ENCODE peak calls at places on chromosomes 12 and 14, in eight cellular contexts. V is cardiac fibroblast; A is ovary; J is adrenal gland; E is fibroblast of lung; K is spleen; P is hepatocyte; U is CD8-positive, alpha-beta T cell. L is an unnamed sample.

GRCh38 chr14:51545396-51545795 is 106.3 kb upstream of the FRMD6 start:
- DNase-seq in V (no peak), A (no peak), J (no peak), E (peak; percentile 49), K (no peak), P (no peak), U (no peak), L (no peak)

GRCh38 chr12:30811966-30812365 is 57.2 kb upstream of the CAPRIN2 start:
- DNase-seq in V (no peak), A (no peak), J (no peak), E (no peak), K (no peak), P (no peak), U (no peak), L (no peak)

GRCh38 chr12:31589896-31590729 is 823 bp downstream of the DENND5B start:
- DNase-seq in V (peak; percentile 73), A (peak; percentile 71), J (peak; percentile 76), E (peak; percentile 66), K (peak; percentile 90), P (peak; percentile 83), U (no peak), L (no peak)

GRCh38 chr14:58191763-58192596 is 8.0 kb upstream of the ACTR10 start:
- DNase-seq in V (no peak), A (no peak), J (no peak), E (no peak), K (no peak), P (no peak), U (no peak), L (no peak)

GRCh38 chr12:128813883-128814282 is 9.9 kb downstream of the SLC15A4 start:
- DNase-seq in V (no peak), A (no peak), J (no peak), E (peak; percentile 23), K (no peak), P (no peak), U (no peak), L (no peak)

GRCh38 chr14:31770271-31770670 is 209.1 kb downstream of the NUBPL start:
- DNase-seq in V (peak; percentile 59), A (no peak), J (no peak), E (peak; percentile 2), K (no peak), P (no peak), U (no peak), L (no peak)

GRCh38 chr12:112116232-112117060 is 7.9 kb upstream of the NAA25 start:
- DNase-seq in V (peak; percentile 78), A (peak; percentile 55), J (peak; percentile 76), E (peak; percentile 75), K (peak; percentile 72), P (peak; percentile 86), U (no peak), L (no peak)

GRCh38 chr12:102946042-102946441 is 11.4 kb upstream of the ASCL1 start:
- DNase-seq in V (no peak), A (no peak), J (no peak), E (no peak), K (no peak), P (no peak), U (no peak), L (no peak)

GRCh38 chr14:61355892-61356325 is 34.5 kb downstream of the PRKCH start:
- DNase-seq in V (peak; percentile 92), A (peak; percentile 40), J (peak; percentile 67), E (peak; percentile 55), K (peak; percentile 67), P (peak; percentile 51), U (no peak), L (peak; percentile 8)

GRCh38 chr12:12441891-12442461 is 85.1 kb downstream of the BORCS5 start:
- DNase-seq in V (peak; percentile 46), A (no peak), J (peak; percentile 32), E (peak; percentile 70), K (no peak), P (peak; percentile 32), U (peak; percentile 74), L (no peak)

GRCh38 chr12:6549379-6550151 is 6.3 kb downstream of the IFFO1 start:
- DNase-seq in V (no peak), A (no peak), J (no peak), E (no peak), K (peak; percentile 77), P (no peak), U (no peak), L (no peak)

GRCh38 chr12:51589557-51590176 is 1.4 kb upstream of the SCN8A start:
- DNase-seq in V (no peak), A (no peak), J (no peak), E (no peak), K (no peak), P (no peak), U (no peak), L (no peak)

GRCh38 chr12:41053046-41053445 is 135.1 kb upstream of the PDZRN4 start:
- DNase-seq in V (no peak), A (no peak), J (no peak), E (no peak), K (no peak), P (no peak), U (no peak), L (no peak)

GRCh38 chr12:6828671-6829531 is 694 bp downstream of the P3H3 start:
- DNase-seq in V (peak; percentile 56), A (peak; percentile 69), J (no peak), E (peak; percentile 65), K (peak; percentile 82), P (peak; percentile 80), U (peak; percentile 71), L (no peak)

GRCh38 chr12:19189522-19189921 is 60.0 kb downstream of the PLEKHA5 start:
- DNase-seq in V (no peak), A (no peak), J (no peak), E (peak; percentile 46), K (no peak), P (no peak), U (no peak), L (no peak)

GRCh38 chr12:39538679-39539104 is 80.9 kb downstream of the ABCD2 start:
- DNase-seq in V (no peak), A (no peak), J (no peak), E (no peak), K (no peak), P (no peak), U (no peak), L (no peak)

GRCh38 chr14:67734675-67735074 is 33.0 kb downstream of the RDH12 start:
- DNase-seq in V (peak; percentile 40), A (no peak), J (no peak), E (no peak), K (no peak), P (no peak), U (no peak), L (no peak)

GRCh38 chr12:79850610-79851299 is 84.1 kb downstream of the PPP1R12A start:
- DNase-seq in V (no peak), A (no peak), J (no peak), E (no peak), K (no peak), P (no peak), U (no peak), L (no peak)

GRCh38 chr14:76773188-76773885 is 12.1 kb downstream of the VASH1 start:
- DNase-seq in V (peak; percentile 80), A (peak; percentile 88), J (peak; percentile 95), E (peak; percentile 87), K (peak; percentile 77), P (peak; percentile 83), U (peak; percentile 27), L (peak; percentile 73)

GRCh38 chr12:116691636-116692035 is 46.2 kb downstream of the SPRING1 start:
- DNase-seq in V (no peak), A (no peak), J (no peak), E (no peak), K (no peak), P (no peak), U (no peak), L (no peak)

GRCh38 chr14:73613419-73613963 is 1.2 kb downstream of the ACOT6 start:
- DNase-seq in V (no peak), A (no peak), J (no peak), E (no peak), K (no peak), P (no peak), U (no peak), L (no peak)
- H3K4me3 ChIP-seq in V (no peak overlapping the region), A (no peak overlapping the region), J (no peak overlapping the region), E (no peak overlapping the region), K (peak overlapping the region; percentile 80), P (no peak overlapping the region), U (no peak overlapping the region), L (no peak overlapping the region)

GRCh38 chr12:132376464-132376830 is 47.1 kb upstream of the GALNT9 start:
- DNase-seq in V (no peak), A (no peak), J (no peak), E (no peak), K (peak; percentile 51), P (no peak), U (no peak), L (no peak)
- H3K4me3 ChIP-seq in V (no peak overlapping the region), A (no peak overlapping the region), J (no peak overlapping the region), E (no peak overlapping the region), K (no peak overlapping the region), P (no peak overlapping the region), U (no peak overlapping the region), L (no peak overlapping the region)

GRCh38 chr12:48682927-48683326 is 889 bp upstream of the KANSL2 start:
- DNase-seq in V (no peak), A (no peak), J (no peak), E (no peak), K (no peak), P (no peak), U (no peak), L (no peak)
- H3K4me3 ChIP-seq in V (peak overlapping the region; percentile 96), A (peak overlapping the region; percentile 67), J (no peak overlapping the region), E (peak overlapping the region; percentile 98), K (peak overlapping the region; percentile 82), P (peak overlapping the region; percentile 32), U (peak overlapping the region; percentile 91), L (peak overlapping the region; percentile 85)

DNA sequence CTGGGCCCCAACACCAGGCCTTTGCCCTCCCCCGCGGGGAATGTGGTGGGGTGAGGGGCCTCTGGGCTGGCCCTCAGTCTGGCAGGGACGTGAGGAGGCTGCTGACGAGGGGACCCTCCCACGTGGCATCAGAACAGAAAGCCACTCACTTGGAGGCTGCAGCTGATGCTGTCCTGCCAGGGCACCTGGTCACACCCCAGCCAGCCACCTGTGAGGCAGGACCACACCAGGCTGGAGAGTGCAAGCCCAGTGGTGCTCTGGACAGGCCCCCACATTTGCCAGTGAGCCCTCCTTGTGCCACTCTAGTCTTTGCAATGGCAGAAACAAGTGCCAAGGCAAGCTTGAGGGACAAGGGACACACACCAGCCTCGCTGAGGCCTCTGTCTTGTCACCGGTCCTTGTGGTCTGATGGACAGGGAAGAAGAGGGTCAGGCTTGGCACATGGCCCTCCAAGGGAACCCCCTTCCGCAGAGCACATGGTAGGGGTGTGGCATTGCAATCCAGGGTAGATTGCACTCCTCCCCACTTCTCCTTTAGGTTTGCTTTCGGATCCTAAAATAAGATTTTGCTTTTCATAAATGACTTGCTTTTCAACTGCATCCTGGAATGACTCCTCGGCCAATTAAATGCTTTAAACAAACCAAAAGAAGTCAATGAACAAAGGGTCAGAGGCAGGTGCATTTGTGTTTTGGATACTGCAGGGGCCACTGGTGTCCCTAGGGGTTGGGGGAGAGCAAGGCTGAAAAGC is 53.7 kb downstream of the CCDC88C start:
- DNase-seq in V (no peak), A (no peak), J (peak; percentile 36), E (no peak), K (peak; percentile 82), P (no peak), U (no peak), L (no peak)
- H3K4me3 ChIP-seq in V (no peak overlapping the region), A (no peak overlapping the region), J (no peak overlapping the region), E (no peak overlapping the region), K (no peak overlapping the region), P (no peak overlapping the region), U (no peak overlapping the region), L (no peak overlapping the region)

GRCh38 chr12:124680863-124681778 is 113.7 kb upstream of the NCOR2 start:
- DNase-seq in V (peak; percentile 98), A (no peak), J (peak; percentile 63), E (peak; percentile 96), K (no peak), P (peak; percentile 66), U (no peak), L (peak; percentile 87)
- H3K4me3 ChIP-seq in V (no peak overlapping the region), A (no peak overlapping the region), J (no peak overlapping the region), E (no peak overlapping the region), K (no peak overlapping the region), P (no peak overlapping the region), U (no peak overlapping the region), L (no peak overlapping the region)

L was measured in skeletal muscle cell.